ENCODE peak calls at places on chromosomes 4 and X, in five cellular contexts. H, T, U, K and R are unnamed samples.
A peak's percentile ranks its signal among the peaks of the same experiment; 100 is the strongest.

GRCh38 chr4:71593306-71593705 is 190.6 kb downstream of the GC start:
- DNase-seq in U (no peak), T (no peak), H (no peak), K (peak; percentile 4), R (no peak)

GRCh38 chr4:186900980-186901379 is 177.3 kb upstream of the FAT1 start:
- DNase-seq in U (no peak), H (no peak), T (no peak), K (peak; percentile 16), R (no peak)

GRCh38 chrX:132737743-132738142 is 220.7 kb downstream of the HS6ST2 start:
- DNase-seq in K (no peak), H (no peak), T (no peak), U (no peak), R (no peak)

GRCh38 chrX:1205681-1206611 is 6.5 kb downstream of the CRLF2 start:
- DNase-seq in K (peak; percentile 44), T (no peak), H (peak; percentile 78), U (peak; percentile 94), R (peak; percentile 94)

GRCh38 chr4:5780831-5781480 is 70.0 kb downstream of the EVC start:
- DNase-seq in H (peak; percentile 84), T (no peak), K (peak; percentile 35), U (no peak), R (no peak)

GRCh38 chrX:2967998-2968909 is 38.1 kb upstream of the ARSH start:
- DNase-seq in H (no peak), T (peak; percentile 17), U (peak; percentile 66), K (peak; percentile 62), R (no peak)

GRCh38 chr4:187128971-187129370 is 405.3 kb upstream of the FAT1 start:
- DNase-seq in K (no peak), H (peak; percentile 72), T (no peak), U (no peak), R (peak; percentile 4)

GRCh38 chr4:12723849-12724447 is 760.2 kb downstream of the RAB28 start:
- DNase-seq in T (no peak), U (peak; percentile 11), K (peak; percentile 35), H (no peak), R (no peak)

GRCh38 chr4:36399762-36400353 is 118.4 kb downstream of the DTHD1 start:
- DNase-seq in T (no peak), U (peak; percentile 15), K (peak; percentile 7), H (no peak), R (no peak)

GRCh38 chr4:146943691-146944375 is 1.8 kb downstream of the TTC29 start:
- DNase-seq in H (no peak), K (no peak), T (no peak), U (no peak), R (no peak)

GRCh38 chr4:182862921-182863320 is 54.3 kb downstream of the DCTD start:
- DNase-seq in U (no peak), H (no peak), K (no peak), T (no peak), R (no peak)

GRCh38 chrX:40169193-40170086 is 71.7 kb upstream of the BCOR start:
- DNase-seq in T (no peak), H (no peak), K (peak; percentile 83), U (peak; percentile 82), R (peak; percentile 46)

GRCh38 chr4:168600796-168601583 is 104.1 kb downstream of the PALLD start:
- DNase-seq in K (no peak), H (no peak), T (no peak), U (no peak), R (no peak)

GRCh38 chr4:174009686-174010451 is 273.6 kb downstream of the FBXO8 start:
- DNase-seq in U (no peak), H (no peak), K (no peak), T (no peak), R (no peak)

GRCh38 chr4:153785830-153786721 is 2.8 kb downstream of the SFRP2 start:
- DNase-seq in T (no peak), H (no peak), K (peak; percentile 30), U (peak; percentile 70), R (peak; percentile 12)

GRCh38 chr4:71004281-71004851 is 10.9 kb downstream of the DCK start:
- DNase-seq in H (no peak), U (peak; percentile 61), K (no peak), T (no peak), R (no peak)

GRCh38 chr4:144820115-144820514 is 174.2 kb downstream of the HHIP start:
- DNase-seq in H (peak; percentile 28), T (no peak), U (no peak), K (peak; percentile 85), R (no peak)

GRCh38 chr4:163493643-163494359 is 689 bp upstream of the TMA16 start:
- DNase-seq in T (no peak), U (no peak), H (no peak), K (no peak), R (no peak)

GRCh38 chrX:75887833-75888232 is 102.8 kb upstream of the MAGEE2 start:
- DNase-seq in K (no peak), U (no peak), H (no peak), T (no peak), R (no peak)

GRCh38 chrX:13428055-13428786 is 108.4 kb upstream of the ATXN3L start:
- DNase-seq in K (peak; percentile 67), H (no peak), U (peak; percentile 39), T (no peak), R (no peak)

GRCh38 chr4:57499786-57500185 is 389.6 kb upstream of the IGFBP7 start:
- DNase-seq in H (no peak), T (no peak), K (no peak), U (no peak), R (no peak)

GRCh38 chr4:140300271-140300970 is 73.0 kb upstream of the SCOC start:
- DNase-seq in T (no peak), H (no peak), K (peak; percentile 62), U (no peak), R (peak; percentile 52)

GRCh38 chr4:37798616-37799015 is 27.9 kb upstream of the PGM2 start:
- DNase-seq in K (no peak), U (no peak), H (no peak), T (no peak), R (no peak)

GRCh38 chrX:107773206-107773605 is 2.4 kb downstream of the TSC22D3 start:
- DNase-seq in U (peak; percentile 70), H (no peak), K (no peak), T (no peak), R (no peak)

GRCh38 chrX:20857746-20858145 is 516.5 kb upstream of the CNKSR2 start:
- DNase-seq in K (peak; percentile 9), T (no peak), U (peak; percentile 52), H (no peak), R (no peak)

GRCh38 chrX:138008280-138008679 is 442.4 kb downstream of the ZIC3 start:
- DNase-seq in T (no peak), K (no peak), U (no peak), H (no peak), R (no peak)

GRCh38 chr4:673349-674091 is 556 bp downstream of the ATP5ME start:
- DNase-seq in K (peak; percentile 35), U (peak; percentile 61), T (peak; percentile 36), H (no peak), R (no peak)

GRCh38 chr4:54017974-54018373 is 46.4 kb downstream of the CHIC2 start:
- DNase-seq in U (no peak), H (no peak), K (no peak), T (no peak), R (no peak)

DNA sequence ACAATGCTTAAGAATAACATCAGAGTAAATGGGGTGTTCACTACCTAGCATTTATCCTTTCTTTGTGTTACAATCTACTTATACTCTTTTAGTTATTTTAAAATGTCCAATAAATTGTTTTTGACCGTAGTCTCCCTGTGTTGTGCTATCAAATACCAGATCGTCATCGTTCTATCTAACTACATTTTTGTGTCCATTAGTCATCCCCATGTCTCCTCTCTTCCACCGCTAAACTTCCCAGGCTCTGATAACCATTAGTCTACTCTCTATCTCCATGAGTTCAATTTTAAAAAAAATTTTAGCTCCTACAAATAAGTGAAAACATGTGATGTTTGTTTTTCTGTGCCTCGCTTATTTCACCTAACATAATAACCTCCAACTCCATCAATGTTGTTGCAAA is 381.9 kb downstream of the PRDM5 start:
- DNase-seq in U (no peak), H (no peak), T (no peak), K (no peak), R (no peak)
- H3K4me3 ChIP-seq in U (no peak overlapping the region), H (no peak overlapping the region), T (no peak overlapping the region), K (no peak overlapping the region), R (no peak overlapping the region)

GRCh38 chrX:103629295-103630170 is 758 bp downstream of the TCEAL1 start:
- DNase-seq in U (peak; percentile 85), H (no peak), K (peak; percentile 74), T (peak; percentile 33), R (no peak)
- TF ChIP-seq CTCF in U (peak; percentile 59), H (peak; percentile 72), K (peak; percentile 60), T (peak; percentile 33), R (peak; percentile 60)

GRCh38 chrX:18887177-18887820 is 96.6 kb downstream of the PHKA2 start:
- DNase-seq in K (peak; percentile 13), T (no peak), H (no peak), U (no peak), R (no peak)
- H3K4me3 ChIP-seq in K (no peak overlapping the region), T (no peak overlapping the region), H (no peak overlapping the region), U (no peak overlapping the region), R (no peak overlapping the region)

GRCh38 chrX:109889289-109890006 is 113.5 kb upstream of the TMEM164 start:
- DNase-seq in U (peak; percentile 29), K (peak; percentile 54), T (no peak), H (no peak), R (no peak)
- TF ChIP-seq CTCF in U (peak; percentile 33), K (peak; percentile 47), T (no peak), H (peak; percentile 39), R (peak; percentile 44)

GRCh38 chr4:121308328-121308663 is 72.5 kb downstream of the QRFPR start:
- DNase-seq in T (no peak), H (peak; percentile 2), U (no peak), K (peak; percentile 6), R (no peak)

GRCh38 chr4:121307441-121308327 is 73.1 kb downstream of the QRFPR start:
- DNase-seq in T (no peak), K (peak; percentile 79), H (peak; percentile 8), U (peak; percentile 80), R (peak; percentile 22)

GRCh38 chr4:121304843-121305348 is 75.9 kb downstream of the QRFPR start:
- DNase-seq in H (no peak), T (no peak), U (no peak), K (no peak), R (no peak)

GRCh38 chr4:121308828-121309227 is 72.0 kb downstream of the QRFPR start:
- DNase-seq in K (no peak), H (no peak), U (peak; percentile 8), T (no peak), R (no peak)

DNA sequence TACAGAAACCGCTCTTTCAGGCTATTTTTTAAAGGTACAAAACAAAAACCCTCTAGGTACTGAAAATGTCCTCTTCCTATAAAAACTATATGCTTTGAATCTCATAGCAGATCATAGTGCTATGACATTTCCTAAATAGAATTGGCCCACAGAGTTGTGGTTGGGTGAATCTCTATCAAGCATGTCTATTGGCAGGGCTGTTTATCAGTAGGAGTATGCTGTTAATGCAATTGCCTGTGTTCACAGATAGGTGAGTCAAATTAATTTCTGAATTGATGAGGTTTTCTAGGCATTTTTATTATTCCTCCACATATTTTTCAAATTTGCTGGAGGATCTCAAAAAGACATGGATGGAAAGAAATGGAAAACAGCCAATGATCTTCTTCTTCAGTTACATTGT is 73.9 kb downstream of the QRFPR start:
- DNase-seq in K (no peak), U (no peak), T (no peak), H (no peak), R (no peak)
- H3K4me3 ChIP-seq in K (no peak overlapping the region), U (no peak overlapping the region), T (no peak overlapping the region), H (no peak overlapping the region), R (no peak overlapping the region)

GRCh38 chr4:3880595-3881120 is 114.5 kb downstream of the ADRA2C start:
- DNase-seq in U (peak; percentile 93), H (no peak), K (peak; percentile 65), T (no peak), R (peak; percentile 1)
- TF ChIP-seq CTCF in U (peak; percentile 95), H (peak; percentile 76), K (peak; percentile 68), T (peak; percentile 39), R (peak; percentile 77)